ENCODE peak calls at places on chromosomes 13 and 19, in six cellular contexts. T is hypothalamus; P is anterior cingulate cortex; B is stimulated activated CD4-positive, alpha-beta T cell treated with anti-CD3 and anti-CD28 coated beads, Interleukin-2, amount 100 ng/mL, for 48 hours; H is stimulated activated CD8-positive, alpha-beta memory T cell treated with anti-CD3 and anti-CD28 coated beads, Interleukin-2, amount 100 ng/mL, for 48 hours; K is COLO829. M is an unnamed sample.

GRCh38 chr13:35765941-35766340 is 289.5 kb upstream of the MAB21L1 start:
- DNase-seq in T (no peak), P (no peak), B (no peak), H (no peak), K (no peak), M (no peak)

GRCh38 chr19:30049226-30049625 is 107.2 kb downstream of the URI1 start:
- DNase-seq in T (no peak), P (no peak), B (no peak), H (no peak), K (peak), M (no peak)

GRCh38 chr13:51328488-51328887 is 11.0 kb upstream of the SERPINE3 start:
- DNase-seq in T (no peak), P (no peak), B (no peak), H (no peak), K (no peak), M (no peak)

GRCh38 chr19:1875646-1876493 is 9.4 kb downstream of the ABHD17A start:
- DNase-seq in T (peak), P (peak), B (peak), H (peak), K (peak), M (peak)

GRCh38 chr13:96898212-96898611 is 96.1 kb downstream of the OXGR1 start:
- DNase-seq in T (no peak), P (no peak), B (no peak), H (no peak), K (no peak), M (no peak)

GRCh38 chr19:33400856-33401682 is 27.6 kb downstream of the CEBPG start:
- DNase-seq in T (no peak), P (no peak), B (no peak), H (no peak), K (no peak), M (no peak)

GRCh38 chr19:39998511-39998910 is 1.7 kb downstream of the ZNF546 start:
- DNase-seq in T (no peak), P (no peak), B (no peak), H (no peak), K (no peak), M (no peak)

GRCh38 chr13:37386276-37386675 is 212.3 kb downstream of the POSTN start:
- DNase-seq in T (no peak), P (no peak), B (no peak), H (no peak), K (no peak), M (no peak)

GRCh38 chr19:35959040-35959967 is 23.1 kb downstream of the LRFN3 start:
- DNase-seq in T (no peak), P (no peak), B (peak), H (peak), K (no peak), M (no peak)

GRCh38 chr19:17259118-17259780 is 5.3 kb downstream of the USHBP1 start:
- DNase-seq in T (no peak), P (no peak), B (no peak), H (no peak), K (no peak), M (no peak)

GRCh38 chr19:39265321-39265916 is 2.8 kb upstream of the IFNL2 start:
- DNase-seq in T (no peak), P (no peak), B (no peak), H (no peak), K (no peak), M (no peak)

GRCh38 chr19:18386543-18387251 is 739 bp downstream of the GDF15 start:
- DNase-seq in T (no peak), P (no peak), B (no peak), H (no peak), K (no peak), M (no peak)

M was measured in kidney glomerular epithelial cell.